ENCODE peak calls at places on chromosomes 12 and 14, in four cellular contexts. J, K, C and U are unnamed samples.

GRCh38 chr14:101721951-101722661 is 39.4 kb upstream of the PPP2R5C start:
- DNase-seq in J (no peak), C (no peak), K (peak; percentile 47), U (no peak)

GRCh38 chr12:105927553-105927952 is 211.2 kb downstream of the NUAK1 start:
- DNase-seq in C (no peak), J (no peak), K (no peak), U (no peak)

GRCh38 chr14:71728386-71728785 is 203.8 kb upstream of the RGS6 start:
- DNase-seq in C (no peak), J (no peak), K (no peak), U (no peak)

GRCh38 chr12:80829767-80830166 is 108.0 kb downstream of the LIN7A start:
- DNase-seq in K (no peak), C (no peak), J (no peak), U (no peak)

GRCh38 chr12:111578971-111579340 is 20.2 kb downstream of the ATXN2 start:
- DNase-seq in K (no peak), C (no peak), J (no peak), U (no peak)

GRCh38 chr14:44612002-44612401 is 104.9 kb upstream of the FSCB start:
- DNase-seq in K (no peak), J (no peak), C (no peak), U (no peak)

GRCh38 chr14:51521764-51522163 is 129.9 kb upstream of the FRMD6 start:
- DNase-seq in K (no peak), C (no peak), J (no peak), U (no peak)

GRCh38 chr12:79555006-79555925 is 135.5 kb downstream of the PAWR start:
- DNase-seq in K (peak; percentile 62), J (no peak), C (peak; percentile 26), U (peak; percentile 36)

GRCh38 chr14:103923863-103924262 is 4.4 kb upstream of the TDRD9 start:
- DNase-seq in J (peak; percentile 19), K (no peak), C (no peak), U (peak; percentile 81)

GRCh38 chr14:60786905-60787304 is 52.3 kb downstream of the MNAT1 start:
- DNase-seq in C (no peak), J (no peak), K (no peak), U (no peak)

GRCh38 chr14:84254205-84254788 is 1275.6 kb upstream of the FLRT2 start:
- DNase-seq in J (no peak), C (no peak), K (no peak), U (no peak)

GRCh38 chr12:124917135-124917840 is 2.8 kb upstream of the UBC start:
- DNase-seq in K (peak; percentile 99), J (peak; percentile 87), C (peak; percentile 99), U (peak; percentile 83)

GRCh38 chr12:51922762-51923505 is 15.6 kb downstream of the ACVRL1 start:
- DNase-seq in K (no peak), C (no peak), J (no peak), U (no peak)

GRCh38 chr12:130909111-130909510 is 37.2 kb downstream of the RAN start:
- DNase-seq in C (no peak), K (no peak), J (no peak), U (no peak)

GRCh38 chr14:71136386-71137060 is 229.3 kb downstream of the PCNX1 start:
- DNase-seq in C (no peak), K (no peak), J (no peak), U (no peak)

GRCh38 chr12:115937345-115937744 is 340.1 kb downstream of the MED13L start:
- DNase-seq in K (no peak), J (no peak), C (no peak), U (no peak)
- TF ChIP-seq ELF1 in K (no peak), J (no peak), C (no peak), U (no peak)

GRCh38 chr12:401235-402126 is at the start of gene CCDC77:
- DNase-seq in K (peak; percentile 89), J (peak; percentile 95), C (peak; percentile 83), U (peak; percentile 95)

GRCh38 chr12:400828-401227 is 616 bp upstream of the CCDC77 start:
- DNase-seq in C (no peak), K (no peak), J (no peak), U (no peak)

DNA sequence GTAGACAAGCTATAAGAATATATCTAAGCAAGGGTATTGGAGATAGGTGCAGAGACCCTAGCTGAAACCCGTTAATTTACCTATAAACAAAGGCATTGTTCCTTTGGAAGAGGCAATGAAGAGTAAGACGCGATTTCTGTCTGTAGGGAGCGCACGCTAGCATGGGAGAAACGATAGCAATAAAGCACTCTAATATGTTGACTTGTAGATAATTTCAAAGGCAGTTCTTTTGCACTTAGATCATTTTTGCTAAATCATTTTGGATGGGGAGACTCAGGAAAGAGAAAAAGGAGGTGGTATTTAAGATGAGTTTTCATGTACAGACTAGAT is 648 bp downstream of the CCDC77 start:
- DNase-seq in C (no peak), J (peak; percentile 11), K (peak; percentile 42), U (peak; percentile 32)
- TF ChIP-seq ELF1 in C (no peak), J (no peak), K (no peak), U (no peak)

GRCh38 chr12:47773062-47773857 is at the start of gene SLC48A1:
- DNase-seq in K (peak; percentile 30), J (peak; percentile 95), C (no peak), U (peak; percentile 97)
- TF ChIP-seq ELF1 in K (no peak), J (peak; percentile 81), C (no peak), U (peak; percentile 16)

DNA sequence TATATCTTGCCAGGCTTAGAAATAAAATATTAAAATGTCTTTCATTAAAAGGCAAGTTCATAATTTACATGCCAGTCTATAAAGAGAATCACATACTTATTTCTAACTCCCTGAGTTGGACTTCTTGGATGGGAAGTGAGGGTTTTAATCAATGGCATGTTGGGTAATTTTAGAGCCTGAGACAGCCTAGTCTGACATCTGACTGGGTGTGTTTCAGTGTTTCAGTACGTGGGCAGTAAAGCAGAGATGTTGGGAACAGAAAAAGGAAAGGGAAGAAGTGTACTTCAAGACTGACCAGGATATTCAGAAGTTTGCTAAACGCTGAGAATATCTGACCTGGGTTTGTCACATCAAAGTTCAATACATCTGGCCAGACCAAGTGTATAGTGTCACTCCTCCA is 171.8 kb downstream of the BTG1 start:
- DNase-seq in K (no peak), J (no peak), C (no peak), U (no peak)
- TF ChIP-seq ELF1 in K (no peak), J (no peak), C (no peak), U (no peak)

GRCh38 chr12:29273178-29273843 is 107.7 kb downstream of the ERGIC2 start:
- DNase-seq in K (no peak), J (no peak), C (no peak), U (no peak)
- TF ChIP-seq ELF1 in K (no peak), J (no peak), C (no peak), U (no peak)